ENCODE peak calls at places on chromosomes 5 and 9, in four cellular contexts. Y is CD8-positive, alpha-beta memory T cell; S is Peyer's patch; I is tibial artery. A is an unnamed sample. For H3K9me3, the result is how much of the 10 kb centered on the place peaks cover.

GRCh38 chr9:110056062-110056461 is 151.9 kb downstream of the C9orf152 start:
- DNase-seq in I (no peak), S (no peak), Y (no peak), A (no peak)

GRCh38 chr5:90020575-90021535 is 388.7 kb downstream of the CETN3 start:
- DNase-seq in Y (no peak), S (no peak), I (no peak), A (no peak)

GRCh38 chr9:134136117-134136996 is 475 bp downstream of the WDR5 start:
- DNase-seq in Y (peak), S (peak), I (no peak), A (peak)

GRCh38 chr9:75087279-75087823 is 604 bp downstream of the NMRK1 start:
- DNase-seq in S (peak), I (peak), Y (peak), A (no peak)

GRCh38 chr5:360277-361027 is 38.9 kb downstream of the AHRR start:
- DNase-seq in I (no peak), Y (no peak), S (no peak), A (no peak)

GRCh38 chr5:78076351-78076750 is 218.1 kb downstream of the AP3B1 start:
- DNase-seq in I (no peak), S (no peak), Y (no peak), A (no peak)

GRCh38 chr5:80216753-80217596 is 38.9 kb downstream of the SERINC5 start:
- DNase-seq in I (peak), Y (no peak), S (no peak), A (no peak)

GRCh38 chr9:89354471-89354870 is 36.2 kb downstream of the SECISBP2 start:
- DNase-seq in Y (no peak), S (no peak), I (no peak), A (no peak)

GRCh38 chr5:88727705-88728313 is 155.2 kb downstream of the MEF2C start:
- DNase-seq in I (no peak), S (no peak), Y (no peak), A (no peak)

GRCh38 chr5:6780802-6781391 is 67.7 kb downstream of the TENT4A start:
- DNase-seq in I (no peak), S (peak), Y (no peak), A (no peak)

GRCh38 chr9:101311759-101312420 is 72.9 kb downstream of the BAAT start:
- DNase-seq in Y (peak), I (no peak), S (no peak), A (no peak)

GRCh38 chr9:134678206-134678605 is 36.6 kb downstream of the COL5A1 start:
- DNase-seq in S (no peak), Y (no peak), I (peak), A (no peak)

GRCh38 chr9:14533867-14534650 is 159.2 kb downstream of the ZDHHC21 start:
- DNase-seq in I (no peak), S (no peak), Y (no peak), A (no peak)

GRCh38 chr9:3682186-3682585 is 156.4 kb upstream of the RFX3 start:
- DNase-seq in S (no peak), Y (no peak), I (no peak), A (no peak)

GRCh38 chr5:177557041-177557647 is 2.8 kb upstream of the FAM193B start:
- DNase-seq in S (peak), Y (no peak), I (no peak), A (no peak)

GRCh38 chr9:126125577-126125976 is 201.1 kb upstream of the MVB12B start:
- DNase-seq in Y (no peak), S (no peak), I (no peak), A (no peak)

DNA sequence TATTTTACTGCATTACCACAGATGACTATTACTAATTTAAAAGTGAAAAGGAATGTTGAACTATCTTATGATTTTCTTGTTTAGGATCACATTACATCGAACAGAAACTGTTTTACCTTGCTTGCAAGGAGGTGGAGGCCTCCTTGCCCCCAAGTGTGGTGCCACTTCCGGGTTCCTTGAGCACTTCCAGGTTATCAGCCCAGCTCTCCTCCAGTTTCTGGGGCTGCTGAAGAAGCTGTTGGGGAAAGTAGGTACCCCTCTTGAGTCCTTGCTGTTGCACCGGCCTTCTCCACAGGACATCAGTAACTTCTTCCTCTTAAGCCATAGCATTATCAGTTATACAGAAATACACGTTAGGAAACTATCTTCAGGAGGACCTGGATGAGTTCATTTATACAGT is 278.2 kb downstream of the DMRT2 start:
- DNase-seq in I (no peak), S (no peak), Y (no peak), A (no peak)
- H3K9me3 ChIP-seq in I (under half), S (under half), Y (under half), A (under half)

GRCh38 chr9:79824265-79824664 is 252.5 kb downstream of the TLE4 start:
- DNase-seq in Y (no peak), I (no peak), S (no peak), A (no peak)
- H3K9me3 ChIP-seq in Y (under half), I (under half), S (under half), A (under half)

GRCh38 chr5:179112469-179113142 is 52.4 kb downstream of the ZNF354C start:
- DNase-seq in Y (no peak), I (peak), S (peak), A (no peak)

GRCh38 chr5:179111267-179112207 is 51.4 kb downstream of the ZNF354C start:
- DNase-seq in S (peak), I (peak), Y (no peak), A (no peak)

GRCh38 chr5:179113143-179113530 is 53.0 kb downstream of the ZNF354C start:
- DNase-seq in Y (no peak), I (peak), S (peak), A (no peak)

GRCh38 chr5:179113945-179114641 is 53.9 kb downstream of the ZNF354C start:
- DNase-seq in Y (no peak), I (peak), S (peak), A (no peak)

GRCh38 chr5:179110528-179110927 is 50.4 kb downstream of the ZNF354C start:
- DNase-seq in I (no peak), S (no peak), Y (no peak), A (no peak)
- H3K9me3 ChIP-seq in I (half or more), S (under half), Y (under half), A (half or more)

GRCh38 chr9:11092974-11093373 is 480.2 kb upstream of the PTPRD start:
- DNase-seq in I (no peak), Y (no peak), S (no peak), A (no peak)
- H3K9me3 ChIP-seq in I (under half), Y (under half), S (under half), A (under half)

GRCh38 chr5:180848265-180848664 is 12.8 kb downstream of the ZFP62 start:
- DNase-seq in Y (no peak), S (no peak), I (no peak), A (no peak)

GRCh38 chr5:180848878-180849277 is 12.2 kb downstream of the ZFP62 start:
- DNase-seq in Y (no peak), S (no peak), I (no peak), A (no peak)

GRCh38 chr5:180850434-180851078 is 10.5 kb downstream of the ZFP62 start:
- DNase-seq in S (no peak), I (no peak), Y (no peak), A (no peak)

GRCh38 chr5:180852510-180852909 is 8.6 kb downstream of the ZFP62 start:
- DNase-seq in Y (no peak), I (no peak), S (no peak), A (no peak)

DNA sequence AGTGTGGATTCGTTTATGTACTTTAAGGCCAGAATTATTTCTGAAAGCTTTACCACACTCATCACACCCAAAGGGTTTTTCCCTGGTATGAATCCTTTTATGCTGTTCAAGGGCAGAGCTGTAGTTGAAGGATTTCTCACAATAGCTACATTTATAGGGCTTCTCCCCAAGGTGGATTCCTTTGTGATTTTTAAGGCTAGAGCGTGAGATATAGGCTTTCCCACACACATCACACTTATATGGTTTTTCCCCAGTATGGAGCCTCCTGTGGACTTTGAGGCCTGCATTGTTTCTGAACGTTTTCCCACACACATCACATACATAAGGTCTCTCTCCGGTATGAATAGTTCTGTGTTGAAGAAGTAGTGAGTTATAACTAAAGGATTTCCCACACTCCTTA is 11.2 kb downstream of the ZFP62 start:
- DNase-seq in I (no peak), S (no peak), Y (no peak), A (no peak)
- H3K9me3 ChIP-seq in I (under half), S (under half), Y (under half), A (under half)